ENCODE peak calls at places on chromosomes 16 and 17, in eight cellular contexts. Q, G, K, T, R, X, M and Y are unnamed samples.

GRCh38 chr17:20852541-20853370 is 190.1 kb downstream of the USP22 start:
- DNase-seq in X (no peak), K (no peak), Q (peak; percentile 5), R (peak; percentile 35), G (peak; percentile 17), T (peak; percentile 16), M (peak; percentile 44), Y (peak; percentile 33)

GRCh38 chr16:82846806-82847205 is 220.0 kb downstream of the CDH13 start:
- DNase-seq in R (no peak), Q (no peak), K (no peak), M (no peak), X (no peak), G (peak; percentile 28), T (peak; percentile 24), Y (no peak)

GRCh38 chr16:85302018-85302847 is 190.0 kb upstream of the CIBAR2 start:
- DNase-seq in G (peak; percentile 42), M (no peak), T (peak; percentile 42), R (no peak), X (peak; percentile 89), Q (no peak), K (no peak), Y (peak; percentile 51)

GRCh38 chr16:66028505-66029216 is 337.8 kb upstream of the CDH5 start:
- DNase-seq in T (peak; percentile 92), X (no peak), R (no peak), Q (no peak), M (no peak), K (no peak), G (peak; percentile 44), Y (peak; percentile 78)

GRCh38 chr16:2482181-2483107 is 7.5 kb downstream of the TBC1D24 start:
- DNase-seq in G (no peak), Q (no peak), T (peak; percentile 92), X (peak; percentile 39), K (no peak), M (no peak), R (peak; percentile 67), Y (peak; percentile 34)

GRCh38 chr16:56639045-56639444 is 579 bp downstream of the MT1A start:
- DNase-seq in Q (no peak), R (no peak), G (no peak), T (no peak), K (no peak), X (no peak), M (no peak), Y (no peak)

GRCh38 chr16:57803413-57803990 is 1.2 kb upstream of the KIFC3 start:
- DNase-seq in X (peak; percentile 68), R (peak; percentile 22), G (no peak), K (no peak), M (no peak), T (no peak), Q (no peak), Y (no peak)

GRCh38 chr16:74291176-74291575 is 5.4 kb upstream of the PSMD7 start:
- DNase-seq in Q (no peak), R (no peak), X (no peak), M (no peak), T (no peak), K (no peak), G (no peak), Y (no peak)

GRCh38 chr17:83179378-83179777 is 100.0 kb downstream of the METRNL start:
- DNase-seq in M (no peak), G (no peak), Q (no peak), K (no peak), T (no peak), R (peak; percentile 19), X (no peak), Y (no peak)

GRCh38 chr17:34312080-34312479 is 7.2 kb upstream of the CCL8 start:
- DNase-seq in Q (no peak), T (peak; percentile 45), G (no peak), M (no peak), R (no peak), X (no peak), K (no peak), Y (no peak)

GRCh38 chr17:41212524-41213169 is 13.8 kb upstream of the KRTAP9-2 start:
- DNase-seq in R (no peak), X (no peak), K (no peak), G (no peak), Q (no peak), M (no peak), T (no peak), Y (no peak)

GRCh38 chr16:51988977-51989376 is 558.0 kb downstream of the TOX3 start:
- DNase-seq in Q (no peak), K (no peak), M (no peak), X (no peak), G (no peak), T (no peak), R (no peak), Y (no peak)

GRCh38 chr16:22008215-22009142 is 568 bp downstream of the MOSMO start:
- DNase-seq in M (peak; percentile 36), R (peak; percentile 27), G (no peak), Q (no peak), K (no peak), T (peak; percentile 32), X (no peak), Y (peak; percentile 32)

GRCh38 chr16:20674684-20675487 is 22.6 kb downstream of the ACSM1 start:
- DNase-seq in M (no peak), G (no peak), Q (peak; percentile 24), X (no peak), T (no peak), R (peak; percentile 36), K (no peak), Y (peak; percentile 24)

GRCh38 chr17:50661795-50662391 is 27.2 kb downstream of the ABCC3 start:
- DNase-seq in T (peak; percentile 92), M (no peak), Q (peak; percentile 86), K (peak; percentile 11), G (peak; percentile 96), R (peak; percentile 35), X (peak; percentile 67), Y (peak; percentile 97)

GRCh38 chr16:46686815-46687473 is 2.0 kb downstream of the VPS35 start:
- DNase-seq in G (no peak), R (no peak), T (no peak), K (no peak), X (no peak), Q (no peak), M (no peak), Y (no peak)

GRCh38 chr16:4347765-4348509 is 3.2 kb downstream of the PAM16 start:
- DNase-seq in G (no peak), K (no peak), M (no peak), R (no peak), X (peak; percentile 17), T (no peak), Q (no peak), Y (peak; percentile 19)

GRCh38 chr16:87679593-87680271 is 77.4 kb downstream of the JPH3 start:
- DNase-seq in X (no peak), M (no peak), T (no peak), R (no peak), G (no peak), K (no peak), Q (no peak), Y (no peak)

GRCh38 chr17:39209317-39210092 is 9.4 kb downstream of the RPL19 start:
- DNase-seq in G (peak; percentile 32), R (peak; percentile 79), K (peak; percentile 57), T (peak; percentile 91), Q (peak; percentile 81), X (peak; percentile 40), M (no peak), Y (peak; percentile 47)

GRCh38 chr16:66878067-66878466 is 2.2 kb upstream of the PDP2 start:
- DNase-seq in X (no peak), T (peak; percentile 46), G (no peak), R (no peak), K (peak; percentile 59), M (no peak), Q (no peak), Y (peak; percentile 48)

GRCh38 chr16:88346680-88347505 is 35.9 kb upstream of the ZNF469 start:
- DNase-seq in G (no peak), R (no peak), M (no peak), X (no peak), K (no peak), Q (no peak), T (no peak), Y (no peak)

GRCh38 chr17:34998205-34998604 is 17.9 kb downstream of the LIG3 start:
- DNase-seq in T (peak; percentile 84), K (peak; percentile 69), R (no peak), Q (peak; percentile 82), G (peak; percentile 47), X (peak; percentile 76), M (peak; percentile 52), Y (peak; percentile 58)

GRCh38 chr17:80826346-80826954 is 165.2 kb upstream of the CHMP6 start:
- DNase-seq in X (no peak), G (no peak), M (no peak), R (no peak), T (no peak), Q (no peak), K (no peak), Y (no peak)

GRCh38 chr16:56047307-56048234 is 143.7 kb upstream of the GNAO1 start:
- DNase-seq in Q (no peak), R (no peak), X (no peak), T (no peak), M (no peak), K (no peak), G (no peak), Y (no peak)

GRCh38 chr17:70105641-70106040 is 30.6 kb downstream of the KCNJ16 start:
- DNase-seq in K (no peak), R (no peak), Q (no peak), X (no peak), M (no peak), T (no peak), G (no peak), Y (no peak)

GRCh38 chr17:72946696-72947095 is 145.8 kb downstream of the SLC39A11 start:
- DNase-seq in T (no peak), M (no peak), G (no peak), Q (no peak), K (no peak), R (no peak), X (no peak), Y (no peak)

GRCh38 chr16:1129106-1129960 is 23.6 kb upstream of the CACNA1H start:
- DNase-seq in G (no peak), X (no peak), K (no peak), M (no peak), R (no peak), Q (no peak), T (no peak), Y (no peak)

GRCh38 chr17:74833501-74834361 is 26.0 kb downstream of the GRIN2C start:
- DNase-seq in R (no peak), M (no peak), Q (no peak), K (no peak), X (no peak), G (peak; percentile 18), T (peak; percentile 77), Y (peak; percentile 70)

GRCh38 chr16:75304521-75305363 is 53.3 kb upstream of the BCAR1 start:
- DNase-seq in X (peak; percentile 56), G (peak; percentile 91), Q (peak; percentile 38), R (peak; percentile 61), K (no peak), M (no peak), T (peak; percentile 93), Y (peak; percentile 97)

GRCh38 chr16:9370071-9370491 is 278.6 kb downstream of the HAPSTR1 start:
- DNase-seq in M (no peak), R (no peak), K (no peak), X (no peak), T (no peak), Q (no peak), G (no peak), Y (no peak)

GRCh38 chr16:79001156-79001997 is 599.2 kb downstream of the MAF start:
- DNase-seq in R (no peak), X (no peak), M (no peak), Q (no peak), G (no peak), T (no peak), K (no peak), Y (no peak)